ENCODE peak calls at places on chromosomes 3 and 15, in six cellular contexts. One of them, this sample, is unnamed.

GRCh38 chr15:63338170-63338569 is 43.5 kb downstream of the CA12 start:
- DNase-seq in CD8-positive, alpha-beta memory T cell: no peak
- DNase-seq in choroid plexus epithelial cell: peak
- DNase-seq in NCI-H1092 treated with DMSO at 0.1 percent for 48 hours: no peak
- DNase-seq in neuronal stem cell: no peak
- DNase-seq in activated B cell treated with CpG ODN at 0.5 μM for 24 hours: no peak
- DNase-seq in this sample: no peak

GRCh38 chr3:141260131-141260927 is 28.7 kb downstream of the PXYLP1 start:
- DNase-seq in activated B cell treated with CpG ODN at 0.5 μM for 24 hours: no peak
- DNase-seq in neuronal stem cell: peak
- DNase-seq in CD8-positive, alpha-beta memory T cell: no peak
- DNase-seq in NCI-H1092 treated with DMSO at 0.1 percent for 48 hours: no peak
- DNase-seq in choroid plexus epithelial cell: no peak
- DNase-seq in this sample: no peak

GRCh38 chr15:73908030-73908821 is 18.0 kb upstream of the LOXL1 start:
- DNase-seq in neuronal stem cell: peak
- DNase-seq in NCI-H1092 treated with DMSO at 0.1 percent for 48 hours: peak
- DNase-seq in CD8-positive, alpha-beta memory T cell: peak
- DNase-seq in activated B cell treated with CpG ODN at 0.5 μM for 24 hours: peak
- DNase-seq in choroid plexus epithelial cell: peak
- DNase-seq in this sample: peak

GRCh38 chr15:68517285-68517711 is 61.5 kb upstream of the CORO2B start:
- DNase-seq in CD8-positive, alpha-beta memory T cell: no peak
- DNase-seq in choroid plexus epithelial cell: peak
- DNase-seq in neuronal stem cell: peak
- DNase-seq in activated B cell treated with CpG ODN at 0.5 μM for 24 hours: no peak
- DNase-seq in NCI-H1092 treated with DMSO at 0.1 percent for 48 hours: no peak
- DNase-seq in this sample: no peak

GRCh38 chr15:74651251-74651741 is 35.7 kb downstream of the CLK3 start:
- DNase-seq in neuronal stem cell: no peak
- DNase-seq in CD8-positive, alpha-beta memory T cell: no peak
- DNase-seq in NCI-H1092 treated with DMSO at 0.1 percent for 48 hours: peak
- DNase-seq in choroid plexus epithelial cell: no peak
- DNase-seq in activated B cell treated with CpG ODN at 0.5 μM for 24 hours: no peak
- DNase-seq in this sample: no peak

GRCh38 chr15:61069369-61070075 is 159.6 kb downstream of the RORA start:
- DNase-seq in choroid plexus epithelial cell: no peak
- DNase-seq in activated B cell treated with CpG ODN at 0.5 μM for 24 hours: no peak
- DNase-seq in NCI-H1092 treated with DMSO at 0.1 percent for 48 hours: peak
- DNase-seq in neuronal stem cell: no peak
- DNase-seq in CD8-positive, alpha-beta memory T cell: no peak
- DNase-seq in this sample: no peak

GRCh38 chr3:176479291-176479690 is 718.0 kb downstream of the TBL1XR1 start:
- DNase-seq in neuronal stem cell: no peak
- DNase-seq in choroid plexus epithelial cell: no peak
- DNase-seq in NCI-H1092 treated with DMSO at 0.1 percent for 48 hours: no peak
- DNase-seq in activated B cell treated with CpG ODN at 0.5 μM for 24 hours: no peak
- DNase-seq in CD8-positive, alpha-beta memory T cell: no peak
- DNase-seq in this sample: no peak

GRCh38 chr15:93861956-93862741 is 369.2 kb upstream of the MCTP2 start:
- DNase-seq in CD8-positive, alpha-beta memory T cell: no peak
- DNase-seq in NCI-H1092 treated with DMSO at 0.1 percent for 48 hours: no peak
- DNase-seq in choroid plexus epithelial cell: no peak
- DNase-seq in activated B cell treated with CpG ODN at 0.5 μM for 24 hours: no peak
- DNase-seq in neuronal stem cell: no peak
- DNase-seq in this sample: no peak

GRCh38 chr3:43218156-43218555 is 68.2 kb upstream of the SNRK start:
- DNase-seq in neuronal stem cell: no peak
- DNase-seq in CD8-positive, alpha-beta memory T cell: no peak
- DNase-seq in activated B cell treated with CpG ODN at 0.5 μM for 24 hours: no peak
- DNase-seq in choroid plexus epithelial cell: no peak
- DNase-seq in NCI-H1092 treated with DMSO at 0.1 percent for 48 hours: no peak
- DNase-seq in this sample: no peak

GRCh38 chr3:149575213-149575961 is 82.4 kb downstream of the WWTR1 start:
- DNase-seq in activated B cell treated with CpG ODN at 0.5 μM for 24 hours: no peak
- DNase-seq in neuronal stem cell: no peak
- DNase-seq in choroid plexus epithelial cell: peak
- DNase-seq in CD8-positive, alpha-beta memory T cell: no peak
- DNase-seq in NCI-H1092 treated with DMSO at 0.1 percent for 48 hours: peak
- DNase-seq in this sample: peak

GRCh38 chr3:197256836-197257444 is 41.5 kb downstream of the DLG1 start:
- DNase-seq in neuronal stem cell: no peak
- DNase-seq in NCI-H1092 treated with DMSO at 0.1 percent for 48 hours: peak
- DNase-seq in CD8-positive, alpha-beta memory T cell: no peak
- DNase-seq in activated B cell treated with CpG ODN at 0.5 μM for 24 hours: no peak
- DNase-seq in choroid plexus epithelial cell: peak
- DNase-seq in this sample: no peak

GRCh38 chr3:53074761-53075742 is 29.2 kb upstream of the SFMBT1 start:
- DNase-seq in NCI-H1092 treated with DMSO at 0.1 percent for 48 hours: no peak
- DNase-seq in activated B cell treated with CpG ODN at 0.5 μM for 24 hours: no peak
- DNase-seq in neuronal stem cell: no peak
- DNase-seq in choroid plexus epithelial cell: no peak
- DNase-seq in CD8-positive, alpha-beta memory T cell: no peak
- DNase-seq in this sample: no peak

GRCh38 chr3:14883226-14883625 is 64.2 kb upstream of the NR2C2 start:
- DNase-seq in choroid plexus epithelial cell: no peak
- DNase-seq in neuronal stem cell: no peak
- DNase-seq in NCI-H1092 treated with DMSO at 0.1 percent for 48 hours: no peak
- DNase-seq in activated B cell treated with CpG ODN at 0.5 μM for 24 hours: no peak
- DNase-seq in CD8-positive, alpha-beta memory T cell: no peak
- DNase-seq in this sample: no peak

GRCh38 chr3:33221241-33221640 is 2.6 kb upstream of the SUSD5 start:
- DNase-seq in choroid plexus epithelial cell: no peak
- DNase-seq in activated B cell treated with CpG ODN at 0.5 μM for 24 hours: no peak
- DNase-seq in CD8-positive, alpha-beta memory T cell: no peak
- DNase-seq in NCI-H1092 treated with DMSO at 0.1 percent for 48 hours: no peak
- DNase-seq in neuronal stem cell: no peak
- DNase-seq in this sample: no peak

GRCh38 chr3:10983219-10983916 is 9.2 kb upstream of the SLC6A1 start:
- DNase-seq in activated B cell treated with CpG ODN at 0.5 μM for 24 hours: no peak
- DNase-seq in CD8-positive, alpha-beta memory T cell: no peak
- DNase-seq in choroid plexus epithelial cell: peak
- DNase-seq in NCI-H1092 treated with DMSO at 0.1 percent for 48 hours: peak
- DNase-seq in neuronal stem cell: peak
- DNase-seq in this sample: no peak

GRCh38 chr15:64617727-64618126 is 157.3 kb downstream of the ZNF609 start:
- DNase-seq in neuronal stem cell: no peak
- DNase-seq in activated B cell treated with CpG ODN at 0.5 μM for 24 hours: no peak
- DNase-seq in choroid plexus epithelial cell: no peak
- DNase-seq in NCI-H1092 treated with DMSO at 0.1 percent for 48 hours: no peak
- DNase-seq in CD8-positive, alpha-beta memory T cell: no peak
- DNase-seq in this sample: no peak

GRCh38 chr15:86139828-86140227 is 60.2 kb downstream of the AGBL1 start:
- DNase-seq in activated B cell treated with CpG ODN at 0.5 μM for 24 hours: no peak
- DNase-seq in NCI-H1092 treated with DMSO at 0.1 percent for 48 hours: no peak
- DNase-seq in neuronal stem cell: no peak
- DNase-seq in CD8-positive, alpha-beta memory T cell: no peak
- DNase-seq in choroid plexus epithelial cell: no peak
- DNase-seq in this sample: no peak

GRCh38 chr15:52306270-52306669 is 10.7 kb upstream of the MYO5C start:
- DNase-seq in CD8-positive, alpha-beta memory T cell: no peak
- DNase-seq in neuronal stem cell: no peak
- DNase-seq in NCI-H1092 treated with DMSO at 0.1 percent for 48 hours: no peak
- DNase-seq in choroid plexus epithelial cell: peak
- DNase-seq in activated B cell treated with CpG ODN at 0.5 μM for 24 hours: no peak
- DNase-seq in this sample: no peak

GRCh38 chr3:40821316-40821715 is 296.6 kb downstream of the ZNF621 start:
- DNase-seq in CD8-positive, alpha-beta memory T cell: no peak
- DNase-seq in activated B cell treated with CpG ODN at 0.5 μM for 24 hours: no peak
- DNase-seq in choroid plexus epithelial cell: no peak
- DNase-seq in neuronal stem cell: no peak
- DNase-seq in NCI-H1092 treated with DMSO at 0.1 percent for 48 hours: no peak
- DNase-seq in this sample: no peak

GRCh38 chr3:129593595-129594339 is 12.7 kb downstream of the PLXND1 start:
- DNase-seq in choroid plexus epithelial cell: no peak
- DNase-seq in NCI-H1092 treated with DMSO at 0.1 percent for 48 hours: peak
- DNase-seq in neuronal stem cell: no peak
- DNase-seq in CD8-positive, alpha-beta memory T cell: peak
- DNase-seq in activated B cell treated with CpG ODN at 0.5 μM for 24 hours: no peak
- DNase-seq in this sample: no peak

GRCh38 chr3:132417695-132418520 is 606 bp downstream of the DNAJC13 start:
- DNase-seq in activated B cell treated with CpG ODN at 0.5 μM for 24 hours: no peak
- DNase-seq in CD8-positive, alpha-beta memory T cell: peak
- DNase-seq in choroid plexus epithelial cell: peak
- DNase-seq in neuronal stem cell: no peak
- DNase-seq in NCI-H1092 treated with DMSO at 0.1 percent for 48 hours: peak
- DNase-seq in this sample: peak

GRCh38 chr3:12773030-12773723 is 14.1 kb upstream of the TMEM40 start:
- DNase-seq in activated B cell treated with CpG ODN at 0.5 μM for 24 hours: no peak
- DNase-seq in choroid plexus epithelial cell: no peak
- DNase-seq in NCI-H1092 treated with DMSO at 0.1 percent for 48 hours: no peak
- DNase-seq in neuronal stem cell: no peak
- DNase-seq in CD8-positive, alpha-beta memory T cell: no peak
- DNase-seq in this sample: no peak

GRCh38 chr3:71690222-71690821 is 34.9 kb downstream of the EIF4E3 start:
- DNase-seq in NCI-H1092 treated with DMSO at 0.1 percent for 48 hours: no peak
- DNase-seq in activated B cell treated with CpG ODN at 0.5 μM for 24 hours: no peak
- DNase-seq in CD8-positive, alpha-beta memory T cell: no peak
- DNase-seq in neuronal stem cell: no peak
- DNase-seq in choroid plexus epithelial cell: peak
- DNase-seq in this sample: no peak